ENCODE peak calls at places on chromosomes 5 and 9, in four cellular contexts. J, Z, K and V are unnamed samples.

GRCh38 chr5:81093536-81094196 is 133.5 kb downstream of the RASGRF2 start:
- DNase-seq in J (no peak), Z (no peak), K (no peak), V (no peak)

GRCh38 chr9:121322037-121322736 is 47.9 kb downstream of the STOM start:
- DNase-seq in J (peak), Z (no peak), K (peak), V (no peak)

GRCh38 chr5:56168066-56168478 is 65.1 kb downstream of the ANKRD55 start:
- DNase-seq in J (peak), Z (no peak), K (peak), V (no peak)

GRCh38 chr9:123232332-123232731 is 36.1 kb downstream of the STRBP start:
- DNase-seq in J (no peak), Z (no peak), K (no peak), V (no peak)

GRCh38 chr5:33885679-33886078 is 6.1 kb downstream of the ADAMTS12 start:
- DNase-seq in J (no peak), Z (no peak), K (no peak), V (no peak)

GRCh38 chr9:121902483-121903135 is 190.5 kb downstream of the TTLL11 start:
- DNase-seq in J (peak), Z (no peak), K (peak), V (no peak)

GRCh38 chr5:97101189-97101910 is 41.1 kb downstream of the LIX1 start:
- DNase-seq in J (peak), Z (no peak), K (no peak), V (no peak)

GRCh38 chr5:1998348-1998669 is 115.6 kb upstream of the IRX4 start:
- DNase-seq in J (no peak), Z (no peak), K (no peak), V (no peak)

GRCh38 chr5:173953528-173954090 is 35.4 kb upstream of the C5orf47 start:
- DNase-seq in J (peak), Z (no peak), K (no peak), V (no peak)

GRCh38 chr5:100803391-100803790 is 99.7 kb downstream of the ST8SIA4 start:
- DNase-seq in J (peak), Z (no peak), K (peak), V (no peak)

GRCh38 chr9:136526625-136527066 is 19.2 kb downstream of the NOTCH1 start:
- DNase-seq in J (no peak), Z (no peak), K (no peak), V (no peak)

DNA sequence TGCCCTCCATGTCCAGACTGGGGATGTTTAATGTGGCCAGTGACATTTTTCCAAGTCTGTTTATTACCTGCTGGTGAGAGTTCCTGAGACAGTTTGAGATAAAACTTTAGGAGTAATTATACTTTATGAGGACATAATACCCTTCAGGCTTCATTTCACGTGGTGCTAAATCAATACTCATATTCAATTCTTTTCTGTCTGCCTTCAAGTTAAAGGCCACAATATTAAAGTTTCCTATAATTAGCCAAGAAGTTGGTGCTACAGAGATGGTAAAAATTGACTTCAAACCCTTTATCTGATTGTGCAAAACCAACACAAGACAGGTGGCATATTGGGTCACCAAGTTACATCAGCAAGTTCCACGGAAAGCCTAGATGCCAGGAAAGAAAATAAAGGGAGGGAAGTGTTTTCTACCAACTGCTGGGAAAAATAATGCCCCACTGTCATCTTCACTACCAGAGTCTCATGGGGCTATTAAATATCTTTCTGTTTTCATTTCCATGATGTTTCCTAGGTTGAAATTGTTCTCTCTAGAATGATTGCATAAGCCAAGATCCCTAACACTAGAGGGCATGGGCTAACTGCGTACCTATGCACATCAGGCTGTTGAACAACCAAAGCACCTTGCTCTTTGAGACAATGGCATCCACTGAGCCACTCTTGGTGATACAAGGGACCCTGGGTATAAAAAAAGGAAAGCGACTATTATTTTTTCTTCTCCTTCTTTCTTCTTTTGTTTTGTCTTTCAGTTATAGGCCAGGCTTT is 68.7 kb downstream of the INSYN2B start:
- DNase-seq in J (no peak), Z (no peak), K (no peak), V (no peak)
- TF ChIP-seq CTCF in J (no peak), Z (no peak), K (no peak), V (no peak)

GRCh38 chr9:98590115-98590514 is 118.6 kb downstream of the GABBR2 start:
- DNase-seq in J (no peak), Z (no peak), K (no peak), V (no peak)
- TF ChIP-seq CTCF in J (no peak), Z (no peak), K (no peak), V (no peak)

DNA sequence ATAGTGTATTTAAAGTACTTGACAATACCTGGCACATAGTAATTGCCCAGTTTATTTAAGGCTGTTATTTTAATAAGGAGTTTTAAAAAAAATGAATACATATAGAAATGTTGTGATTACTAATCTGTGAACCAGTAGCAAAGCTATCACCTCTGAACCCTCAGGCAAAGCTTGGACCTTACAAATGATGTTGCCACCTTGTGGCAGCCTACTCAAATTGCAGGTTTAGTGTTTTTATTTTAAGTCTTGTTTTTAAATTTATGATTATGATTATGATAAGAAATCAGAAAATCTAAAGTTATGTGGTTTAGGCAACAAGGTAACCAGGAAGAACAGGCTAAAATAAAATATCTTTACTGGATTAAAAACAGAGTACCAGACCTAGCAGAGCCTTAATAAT is 35.8 kb downstream of the PPARGC1B start:
- DNase-seq in J (no peak), Z (no peak), K (no peak), V (no peak)
- TF ChIP-seq CTCF in J (peak), Z (peak), K (no peak), V (peak)

GRCh38 chr5:7816535-7816901 is 34.4 kb downstream of the CFAP90 start:
- DNase-seq in J (no peak), Z (no peak), K (no peak), V (no peak)
- TF ChIP-seq CTCF in J (no peak), Z (peak), K (no peak), V (peak)

GRCh38 chr5:109340351-109340750 is 69.4 kb downstream of the PJA2 start:
- DNase-seq in J (no peak), Z (no peak), K (no peak), V (no peak)

GRCh38 chr5:109329296-109330252 is 80.2 kb downstream of the PJA2 start:
- DNase-seq in J (peak), Z (no peak), K (peak), V (no peak)

GRCh38 chr5:109334056-109334455 is 75.7 kb downstream of the PJA2 start:
- DNase-seq in J (no peak), Z (no peak), K (no peak), V (no peak)

DNA sequence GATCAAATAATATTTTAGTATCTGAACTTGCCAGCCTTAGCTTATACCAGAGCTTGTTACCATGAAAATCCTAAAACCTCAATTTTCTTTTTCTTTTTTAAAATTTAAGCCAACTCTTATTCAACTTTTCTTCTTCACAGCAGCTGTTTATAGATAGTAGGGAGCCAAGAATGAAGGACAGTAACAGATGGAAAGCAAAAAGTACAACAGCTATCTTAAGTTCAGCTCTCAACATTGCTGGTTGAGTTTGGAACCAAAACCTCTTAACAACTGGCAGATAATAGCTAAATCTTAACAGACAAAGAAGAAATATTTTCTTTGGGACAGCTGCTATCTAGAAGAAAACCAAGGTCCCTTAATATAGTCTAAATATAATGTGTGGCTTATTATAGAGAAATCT is 74.7 kb downstream of the PJA2 start:
- DNase-seq in J (no peak), Z (no peak), K (no peak), V (no peak)
- TF ChIP-seq CTCF in J (no peak), Z (no peak), K (no peak), V (no peak)

DNA sequence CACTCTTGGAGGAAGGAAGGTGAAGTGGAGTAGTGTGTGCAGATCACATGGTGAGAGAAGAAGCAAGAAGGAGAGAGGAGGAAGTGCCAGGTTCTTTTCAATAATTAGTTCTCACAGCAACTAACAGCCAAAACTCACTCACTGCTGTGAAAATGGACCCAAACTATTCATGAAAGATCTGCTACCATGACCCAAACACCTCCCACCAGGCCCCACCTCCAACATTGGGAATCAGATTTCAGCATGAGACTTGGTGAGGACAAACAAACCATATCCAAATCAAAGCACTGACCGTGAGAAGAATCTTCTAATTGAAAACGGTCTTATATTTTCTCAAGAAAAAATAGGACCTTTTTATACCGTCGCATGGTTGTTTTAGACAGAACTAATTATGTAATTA is 468.7 kb upstream of the TYRP1 start:
- DNase-seq in J (no peak), Z (no peak), K (no peak), V (no peak)
- TF ChIP-seq CTCF in J (no peak), Z (no peak), K (no peak), V (no peak)

GRCh38 chr5:24530907-24531306 is 113.9 kb downstream of the CDH10 start:
- DNase-seq in J (no peak), Z (no peak), K (no peak), V (no peak)
- TF ChIP-seq CTCF in J (no peak), Z (no peak), K (no peak), V (no peak)

GRCh38 chr9:37036237-37037136 is 2.4 kb upstream of the PAX5 start:
- DNase-seq in J (peak), Z (peak), K (no peak), V (no peak)
- TF ChIP-seq CTCF in J (no peak), Z (no peak), K (no peak), V (no peak)

GRCh38 chr5:127562252-127562651 is 44.8 kb downstream of the PRRC1 start:
- DNase-seq in J (peak), Z (no peak), K (no peak), V (no peak)
- TF ChIP-seq CTCF in J (peak), Z (peak), K (peak), V (peak)

DNA sequence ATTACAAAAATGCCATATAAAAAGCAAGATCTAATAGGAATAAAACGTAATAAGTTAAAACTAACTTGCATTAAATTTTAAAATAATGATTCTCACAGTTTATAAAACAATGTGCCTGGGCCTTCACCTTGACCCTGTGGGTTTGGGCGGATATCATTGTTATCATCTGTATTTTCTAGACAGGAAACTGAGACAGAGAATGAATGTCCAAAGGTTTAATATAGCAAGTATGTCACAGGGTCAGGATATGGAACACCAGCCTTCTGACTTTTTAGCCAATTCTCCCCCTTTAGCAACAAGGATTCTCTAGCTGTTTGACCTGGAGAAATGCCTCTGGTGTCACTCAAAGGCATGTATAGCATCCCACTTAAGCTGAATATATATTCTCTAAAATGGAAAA is 67.2 kb downstream of the ITGA1 start:
- DNase-seq in J (no peak), Z (no peak), K (no peak), V (no peak)
- TF ChIP-seq CTCF in J (no peak), Z (no peak), K (no peak), V (no peak)